ENCODE peak calls at places on chromosomes 1 and 21, in five cellular contexts. One of them, this sample, is unnamed.

GRCh38 chr21:35737899-35738341 is 322.4 kb downstream of the SETD4 start:
- DNase-seq in H1: no peak
- DNase-seq in GM12892: no peak
- DNase-seq in GM23338: no peak
- DNase-seq in stomach: no peak
- DNase-seq in this sample: no peak

GRCh38 chr1:227219715-227220292 is 98.5 kb downstream of the CDC42BPA start:
- DNase-seq in H1: no peak
- DNase-seq in GM12892: no peak
- DNase-seq in GM23338: peak; percentile 10
- DNase-seq in stomach: no peak
- DNase-seq in this sample: no peak

GRCh38 chr1:159884296-159884695 is 15.7 kb downstream of the CFAP45 start:
- DNase-seq in H1: no peak
- DNase-seq in GM12892: no peak
- DNase-seq in GM23338: no peak
- DNase-seq in stomach: no peak
- DNase-seq in this sample: no peak

GRCh38 chr1:110403805-110404204 is 3.7 kb downstream of the LAMTOR5 start:
- DNase-seq in H1: no peak
- DNase-seq in GM12892: no peak
- DNase-seq in GM23338: no peak
- DNase-seq in stomach: no peak
- DNase-seq in this sample: no peak

GRCh38 chr1:153238536-153238935 is 21.0 kb upstream of the LORICRIN start:
- DNase-seq in H1: no peak
- DNase-seq in GM12892: no peak
- DNase-seq in GM23338: peak; percentile 51
- DNase-seq in stomach: no peak
- DNase-seq in this sample: no peak

GRCh38 chr1:82848043-82848442 is 1047.3 kb downstream of the ADGRL2 start:
- DNase-seq in H1: peak; percentile 3
- DNase-seq in GM12892: no peak
- DNase-seq in GM23338: peak; percentile 53
- DNase-seq in stomach: no peak
- DNase-seq in this sample: no peak

GRCh38 chr21:46113497-46114176 is 15.7 kb downstream of the COL6A2 start:
- DNase-seq in H1: no peak
- DNase-seq in GM12892: peak; percentile 17
- DNase-seq in GM23338: no peak
- DNase-seq in stomach: peak; percentile 16
- DNase-seq in this sample: peak; percentile 36

GRCh38 chr21:26011292-26011940 is 159.2 kb downstream of the APP start:
- DNase-seq in H1: no peak
- DNase-seq in GM12892: no peak
- DNase-seq in GM23338: no peak
- DNase-seq in stomach: no peak
- DNase-seq in this sample: no peak

GRCh38 chr1:19044975-19045831 is 88.7 kb upstream of the IFFO2 start:
- DNase-seq in H1: no peak
- DNase-seq in GM12892: no peak
- DNase-seq in GM23338: no peak
- DNase-seq in stomach: no peak
- DNase-seq in this sample: peak; percentile 33

GRCh38 chr1:196377811-196378210 is 230.4 kb downstream of the KCNT2 start:
- DNase-seq in H1: no peak
- DNase-seq in GM12892: no peak
- DNase-seq in GM23338: no peak
- DNase-seq in stomach: no peak
- DNase-seq in this sample: no peak

GRCh38 chr1:86207323-86207722 is 50.8 kb upstream of the COL24A1 start:
- DNase-seq in H1: no peak
- DNase-seq in GM12892: no peak
- DNase-seq in GM23338: no peak
- DNase-seq in stomach: no peak
- DNase-seq in this sample: no peak

GRCh38 chr1:151128800-151129199 is 17.6 kb downstream of the SEMA6C start:
- DNase-seq in H1: no peak
- DNase-seq in GM12892: no peak
- DNase-seq in GM23338: peak; percentile 52
- DNase-seq in stomach: no peak
- DNase-seq in this sample: no peak

GRCh38 chr1:15751739-15752138 is 6.9 kb upstream of the FBLIM1 start:
- DNase-seq in H1: no peak
- DNase-seq in GM12892: no peak
- DNase-seq in GM23338: no peak
- DNase-seq in stomach: no peak
- DNase-seq in this sample: no peak

GRCh38 chr1:15748690-15749398 is 6.5 kb downstream of the TMEM82 start:
- DNase-seq in H1: no peak
- DNase-seq in GM12892: no peak
- DNase-seq in GM23338: no peak
- DNase-seq in stomach: no peak
- DNase-seq in this sample: no peak

GRCh38 chr1:15750924-15751323 is 7.7 kb upstream of the FBLIM1 start:
- DNase-seq in H1: no peak
- DNase-seq in GM12892: no peak
- DNase-seq in GM23338: no peak
- DNase-seq in stomach: no peak
- DNase-seq in this sample: no peak

GRCh38 chr1:15748264-15748663 is 6.0 kb downstream of the TMEM82 start:
- DNase-seq in H1: no peak
- DNase-seq in GM12892: no peak
- DNase-seq in GM23338: no peak
- DNase-seq in stomach: no peak
- DNase-seq in this sample: no peak

GRCh38 chr1:15749399-15750291 is 7.3 kb downstream of the TMEM82 start:
- DNase-seq in H1: no peak
- DNase-seq in GM12892: no peak
- DNase-seq in GM23338: peak; percentile 40
- DNase-seq in stomach: no peak
- DNase-seq in this sample: no peak
- TF ChIP-seq POLR2AphosphoS5 in H1: no peak
- TF ChIP-seq POLR2AphosphoS5 in GM12892: no peak
- TF ChIP-seq POLR2AphosphoS5 in GM23338: no peak
- TF ChIP-seq POLR2AphosphoS5 in stomach: no peak
- TF ChIP-seq POLR2AphosphoS5 in this sample: no peak

GRCh38 chr1:27536767-27537166 is 46.8 kb upstream of the WASF2 start:
- DNase-seq in H1: no peak
- DNase-seq in GM12892: no peak
- DNase-seq in GM23338: peak; percentile 76
- DNase-seq in stomach: no peak
- DNase-seq in this sample: peak; percentile 72
- TF ChIP-seq POLR2AphosphoS5 in H1: no peak
- TF ChIP-seq POLR2AphosphoS5 in GM12892: no peak
- TF ChIP-seq POLR2AphosphoS5 in GM23338: no peak
- TF ChIP-seq POLR2AphosphoS5 in stomach: no peak
- TF ChIP-seq POLR2AphosphoS5 in this sample: no peak

DNA sequence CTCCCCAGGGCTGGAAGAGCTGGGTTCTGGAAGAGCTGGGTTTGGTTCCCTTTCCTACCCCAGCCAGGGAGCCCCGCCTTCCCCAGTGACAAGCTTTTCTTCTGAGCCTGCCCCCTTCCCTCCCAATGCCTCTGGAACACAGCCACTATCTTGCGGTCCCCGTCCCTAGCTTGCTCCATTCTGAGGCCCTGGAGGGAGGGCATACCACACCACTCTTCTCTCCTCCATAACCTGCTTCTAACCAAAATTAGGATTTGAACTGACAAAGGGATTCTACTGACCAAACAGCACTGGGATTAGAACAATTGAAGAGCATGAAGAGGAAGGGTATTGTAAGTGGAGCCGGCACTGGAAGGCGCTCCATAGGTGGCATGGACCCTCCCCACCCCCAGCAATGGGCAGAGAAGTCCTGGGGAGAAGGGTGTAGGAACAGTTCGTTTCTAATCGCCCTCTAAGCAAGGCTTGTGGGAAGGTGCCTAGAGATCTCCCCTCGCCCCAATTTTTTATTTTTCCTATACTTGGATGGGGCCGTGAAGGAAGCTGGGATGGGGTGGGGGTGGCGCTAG is 690 bp downstream of the C1orf216 start:
- DNase-seq in H1: no peak
- DNase-seq in GM12892: no peak
- DNase-seq in GM23338: peak; percentile 70
- DNase-seq in stomach: peak; percentile 28
- DNase-seq in this sample: no peak
- TF ChIP-seq POLR2AphosphoS5 in H1: no peak
- TF ChIP-seq POLR2AphosphoS5 in GM12892: no peak
- TF ChIP-seq POLR2AphosphoS5 in GM23338: no peak
- TF ChIP-seq POLR2AphosphoS5 in stomach: no peak
- TF ChIP-seq POLR2AphosphoS5 in this sample: no peak

DNA sequence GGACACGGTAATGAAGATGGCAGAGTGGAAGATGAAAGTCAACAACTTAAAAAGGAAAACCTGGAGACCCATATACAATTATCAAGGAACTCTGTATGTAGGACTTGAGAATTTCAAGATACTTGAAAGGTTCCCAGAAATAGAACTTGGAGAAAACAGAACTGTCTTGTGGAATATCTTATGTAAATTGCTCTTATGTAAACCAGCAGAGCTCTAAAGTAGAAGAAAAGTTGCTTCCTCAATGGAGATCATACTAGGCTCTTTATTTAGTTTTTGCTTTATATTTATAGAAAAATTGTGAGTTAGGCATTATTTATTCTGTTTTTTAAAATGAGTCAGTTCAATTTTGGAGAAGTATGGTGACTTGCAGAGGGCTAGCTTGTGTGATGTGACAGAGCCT is 40.5 kb downstream of the ATP6V1G3 start:
- DNase-seq in H1: no peak
- DNase-seq in GM12892: no peak
- DNase-seq in GM23338: no peak
- DNase-seq in stomach: no peak
- DNase-seq in this sample: no peak
- TF ChIP-seq POLR2AphosphoS5 in H1: no peak
- TF ChIP-seq POLR2AphosphoS5 in GM12892: no peak
- TF ChIP-seq POLR2AphosphoS5 in GM23338: no peak
- TF ChIP-seq POLR2AphosphoS5 in stomach: no peak
- TF ChIP-seq POLR2AphosphoS5 in this sample: no peak

DNA sequence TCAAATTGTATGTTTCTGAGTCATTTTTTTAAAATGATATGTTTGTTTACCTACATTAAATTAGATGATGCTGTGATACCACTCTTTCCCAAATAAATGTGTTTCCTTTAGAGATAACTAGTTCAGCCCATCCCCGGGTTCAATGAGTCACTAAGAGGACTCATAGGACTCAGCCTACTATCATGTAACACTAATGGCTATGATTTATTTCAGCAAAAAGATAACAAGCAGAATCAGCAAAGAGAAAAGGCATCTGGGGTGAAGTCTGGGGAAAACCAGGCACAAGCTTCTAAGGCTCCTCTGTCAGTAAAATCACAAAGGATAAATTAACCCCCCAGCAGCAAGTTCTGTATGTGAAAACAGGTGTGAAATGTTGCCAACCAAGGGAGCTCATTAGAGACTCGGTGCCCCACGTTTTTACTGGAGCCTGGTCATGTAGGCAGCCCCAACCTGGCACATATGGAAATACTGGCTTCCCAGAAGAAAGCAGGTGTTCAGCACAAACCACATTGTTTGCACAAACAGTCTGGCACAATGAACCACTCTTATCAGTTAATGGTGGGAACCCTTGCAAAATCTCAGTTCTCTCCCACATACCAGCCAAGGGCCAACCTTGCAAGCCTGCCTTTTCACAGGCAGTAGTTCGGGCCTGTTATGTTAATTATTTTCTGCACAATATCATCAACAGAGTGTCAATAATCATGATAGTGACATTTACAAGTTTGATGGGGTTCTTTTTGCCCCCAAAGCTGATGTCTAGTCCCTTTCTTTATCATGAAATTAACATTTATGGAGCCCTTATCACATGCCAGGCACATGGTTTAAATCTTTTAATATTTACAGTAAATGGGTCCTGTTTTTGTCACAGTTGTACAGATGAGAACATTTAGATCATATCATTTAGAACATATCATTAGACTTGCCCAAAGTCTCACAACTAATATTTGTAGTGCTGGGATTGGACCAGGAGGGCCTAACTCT is 23.1 kb upstream of the CNN3 start:
- DNase-seq in H1: no peak
- DNase-seq in GM12892: no peak
- DNase-seq in GM23338: no peak
- DNase-seq in stomach: peak; percentile 66
- DNase-seq in this sample: no peak
- TF ChIP-seq POLR2AphosphoS5 in H1: no peak
- TF ChIP-seq POLR2AphosphoS5 in GM12892: no peak
- TF ChIP-seq POLR2AphosphoS5 in GM23338: no peak
- TF ChIP-seq POLR2AphosphoS5 in stomach: no peak
- TF ChIP-seq POLR2AphosphoS5 in this sample: no peak

GRCh38 chr1:24186031-24186710 is 918 bp downstream of the IFNLR1 start:
- DNase-seq in H1: no peak
- DNase-seq in GM12892: no peak
- DNase-seq in GM23338: no peak
- DNase-seq in stomach: no peak
- DNase-seq in this sample: no peak

GRCh38 chr1:24189528-24189927 is 2.4 kb upstream of the IFNLR1 start:
- DNase-seq in H1: no peak
- DNase-seq in GM12892: peak; percentile 30
- DNase-seq in GM23338: no peak
- DNase-seq in stomach: no peak
- DNase-seq in this sample: no peak

GRCh38 chr1:24186711-24186992 is 437 bp downstream of the IFNLR1 start:
- DNase-seq in H1: no peak
- DNase-seq in GM12892: no peak
- DNase-seq in GM23338: no peak
- DNase-seq in stomach: no peak
- DNase-seq in this sample: no peak

GRCh38 chr1:24185056-24185455 is 2.0 kb downstream of the IFNLR1 start:
- DNase-seq in H1: no peak
- DNase-seq in GM12892: no peak
- DNase-seq in GM23338: no peak
- DNase-seq in stomach: no peak
- DNase-seq in this sample: no peak

GRCh38 chr1:24186993-24187790 is at the start of gene IFNLR1:
- DNase-seq in H1: peak; percentile 46
- DNase-seq in GM12892: peak; percentile 85
- DNase-seq in GM23338: peak; percentile 90
- DNase-seq in stomach: peak; percentile 79
- DNase-seq in this sample: peak; percentile 65
- TF ChIP-seq POLR2AphosphoS5 in H1: peak; percentile 17
- TF ChIP-seq POLR2AphosphoS5 in GM12892: no peak
- TF ChIP-seq POLR2AphosphoS5 in GM23338: peak; percentile 53
- TF ChIP-seq POLR2AphosphoS5 in stomach: no peak
- TF ChIP-seq POLR2AphosphoS5 in this sample: no peak

GRCh38 chr1:193310569-193310968 is 124.2 kb upstream of the B3GALT2 start:
- DNase-seq in H1: no peak
- DNase-seq in GM12892: no peak
- DNase-seq in GM23338: no peak
- DNase-seq in stomach: no peak
- DNase-seq in this sample: no peak
- TF ChIP-seq POLR2AphosphoS5 in H1: no peak
- TF ChIP-seq POLR2AphosphoS5 in GM12892: no peak
- TF ChIP-seq POLR2AphosphoS5 in GM23338: no peak
- TF ChIP-seq POLR2AphosphoS5 in stomach: no peak
- TF ChIP-seq POLR2AphosphoS5 in this sample: no peak

GRCh38 chr1:26724938-26725337 is 29.1 kb downstream of the ARID1A start:
- DNase-seq in H1: no peak
- DNase-seq in GM12892: no peak
- DNase-seq in GM23338: peak; percentile 85
- DNase-seq in stomach: no peak
- DNase-seq in this sample: no peak
- TF ChIP-seq POLR2AphosphoS5 in H1: no peak
- TF ChIP-seq POLR2AphosphoS5 in GM12892: no peak
- TF ChIP-seq POLR2AphosphoS5 in GM23338: no peak
- TF ChIP-seq POLR2AphosphoS5 in stomach: no peak
- TF ChIP-seq POLR2AphosphoS5 in this sample: no peak